ENCODE peak calls at places on chromosomes 5 and 9, in eight cellular contexts. C is COR-L47; E is sciatic nerve; F is stimulated activated CD8-positive, alpha-beta memory T cell treated with anti-CD3 and anti-CD28 coated beads, Interleukin-7, amount 100 ng/mL, for 48 hours; V is psoas muscle; B is NCI-H2081; S is GM10248; T is suprapubic skin. N is an unnamed sample.

GRCh38 chr5:177996660-177997318 is 747 bp upstream of the PROP1 start:
- DNase-seq in C (no peak), E (no peak), F (no peak), V (no peak), B (no peak), S (no peak), T (no peak), N (peak; percentile 34)

GRCh38 chr5:2779459-2779858 is 28.0 kb upstream of the IRX2 start:
- DNase-seq in C (no peak), E (no peak), F (no peak), V (no peak), B (no peak), S (no peak), T (no peak), N (no peak)

GRCh38 chr9:12884736-12885395 is 110.0 kb downstream of the LURAP1L start:
- DNase-seq in C (peak; percentile 27), E (no peak), F (no peak), V (no peak), B (peak; percentile 39), S (no peak), T (no peak), N (no peak)

GRCh38 chr9:98909935-98910334 is 33.8 kb upstream of the COL15A1 start:
- DNase-seq in C (no peak), E (no peak), F (no peak), V (no peak), B (no peak), S (no peak), T (no peak), N (no peak)

GRCh38 chr5:69136296-69136695 is 30.7 kb upstream of the CCNB1 start:
- DNase-seq in C (no peak), E (no peak), F (no peak), V (no peak), B (no peak), S (peak; percentile 71), T (no peak), N (peak; percentile 65)

GRCh38 chr9:79812099-79812498 is 240.3 kb downstream of the TLE4 start:
- DNase-seq in C (no peak), E (no peak), F (no peak), V (no peak), B (no peak), S (no peak), T (no peak), N (no peak)

GRCh38 chr5:33313150-33313549 is 127.6 kb upstream of the TARS1 start:
- DNase-seq in C (no peak), E (no peak), F (no peak), V (no peak), B (peak; percentile 36), S (no peak), T (no peak), N (no peak)

GRCh38 chr5:35963381-35963843 is 25.0 kb upstream of the CAPSL start:
- DNase-seq in C (no peak), E (no peak), F (no peak), V (no peak), B (no peak), S (no peak), T (no peak), N (peak; percentile 59)

GRCh38 chr5:59204114-59204897 is 621.4 kb downstream of the RAB3C start:
- DNase-seq in C (no peak), E (no peak), F (no peak), V (no peak), B (no peak), S (no peak), T (no peak), N (no peak)

GRCh38 chr5:177507165-177507564 is 2.5 kb downstream of the DOK3 start:
- DNase-seq in C (no peak), E (no peak), F (no peak), V (no peak), B (no peak), S (no peak), T (no peak), N (no peak)

GRCh38 chr9:89413963-89414638 is 83.8 kb downstream of the SEMA4D start:
- DNase-seq in C (no peak), E (no peak), F (no peak), V (peak; percentile 74), B (peak; percentile 44), S (no peak), T (no peak), N (no peak)

GRCh38 chr9:136485049-136485647 is 2.3 kb upstream of the SEC16A start:
- DNase-seq in C (peak; percentile 55), E (peak; percentile 91), F (peak; percentile 59), V (peak; percentile 80), B (peak; percentile 58), S (peak; percentile 80), T (peak; percentile 89), N (peak; percentile 92)

GRCh38 chr5:133731951-133732350 is 119.6 kb upstream of the FSTL4 start:
- DNase-seq in C (no peak), E (no peak), F (no peak), V (no peak), B (no peak), S (no peak), T (no peak), N (no peak)

GRCh38 chr5:101404531-101404930 is 501.4 kb upstream of the ST8SIA4 start:
- DNase-seq in C (no peak), E (no peak), F (no peak), V (no peak), B (no peak), S (no peak), T (no peak), N (no peak)

GRCh38 chr5:100903036-100903887 is at the start of gene ST8SIA4:
- DNase-seq in C (peak; percentile 84), E (peak; percentile 90), F (peak; percentile 94), V (peak; percentile 67), B (no peak), S (peak; percentile 82), T (peak; percentile 87), N (peak; percentile 99)

GRCh38 chr5:97363577-97363976 is 180.5 kb upstream of the RIOK2 start:
- DNase-seq in C (no peak), E (no peak), F (no peak), V (no peak), B (no peak), S (no peak), T (no peak), N (no peak)

GRCh38 chr9:130522233-130522808 is 57.1 kb upstream of the FUBP3 start:
- DNase-seq in C (no peak), E (no peak), F (peak; percentile 6), V (no peak), B (no peak), S (no peak), T (no peak), N (no peak)

N was measured in Karpas-422.